ENCODE peak calls at places on chromosomes 6 and 20, in seven cellular contexts. One of them, this sample, is unnamed.

GRCh38 chr6:84066536-84066935 is 33.0 kb downstream of the MRAP2 start:
- DNase-seq in thoracic aorta: no peak
- DNase-seq in tibial artery: no peak
- DNase-seq in transverse colon: no peak
- DNase-seq in colonic mucosa: no peak
- DNase-seq in upper lobe of left lung: no peak
- DNase-seq in fibroblast of pulmonary artery: no peak
- DNase-seq in this sample: no peak

GRCh38 chr6:163355471-163355991 is 59.0 kb upstream of the QKI start:
- DNase-seq in transverse colon: no peak
- DNase-seq in thoracic aorta: no peak
- DNase-seq in upper lobe of left lung: peak
- DNase-seq in fibroblast of pulmonary artery: peak
- DNase-seq in tibial artery: peak
- DNase-seq in colonic mucosa: peak
- DNase-seq in this sample: peak

GRCh38 chr20:25484911-25485511 is 77.5 kb downstream of the GINS1 start:
- DNase-seq in colonic mucosa: no peak
- DNase-seq in thoracic aorta: no peak
- DNase-seq in tibial artery: no peak
- DNase-seq in fibroblast of pulmonary artery: peak
- DNase-seq in upper lobe of left lung: no peak
- DNase-seq in transverse colon: no peak
- DNase-seq in this sample: no peak

GRCh38 chr20:37912874-37913273 is 9.9 kb downstream of the VSTM2L start:
- DNase-seq in tibial artery: no peak
- DNase-seq in thoracic aorta: no peak
- DNase-seq in transverse colon: no peak
- DNase-seq in upper lobe of left lung: no peak
- DNase-seq in fibroblast of pulmonary artery: no peak
- DNase-seq in colonic mucosa: no peak
- DNase-seq in this sample: no peak

GRCh38 chr6:6191476-6191875 is 129.0 kb downstream of the F13A1 start:
- DNase-seq in colonic mucosa: no peak
- DNase-seq in fibroblast of pulmonary artery: no peak
- DNase-seq in upper lobe of left lung: no peak
- DNase-seq in transverse colon: no peak
- DNase-seq in thoracic aorta: no peak
- DNase-seq in tibial artery: no peak
- DNase-seq in this sample: no peak

GRCh38 chr20:14997791-14998190 is 660.4 kb upstream of the FLRT3 start:
- DNase-seq in fibroblast of pulmonary artery: peak
- DNase-seq in transverse colon: no peak
- DNase-seq in upper lobe of left lung: no peak
- DNase-seq in colonic mucosa: no peak
- DNase-seq in thoracic aorta: no peak
- DNase-seq in tibial artery: no peak
- DNase-seq in this sample: peak

GRCh38 chr6:149529650-149530049 is 16.2 kb downstream of the PPIL4 start:
- DNase-seq in upper lobe of left lung: no peak
- DNase-seq in tibial artery: no peak
- DNase-seq in transverse colon: no peak
- DNase-seq in fibroblast of pulmonary artery: no peak
- DNase-seq in colonic mucosa: no peak
- DNase-seq in thoracic aorta: no peak
- DNase-seq in this sample: no peak

GRCh38 chr20:37902504-37903313 is at the start of gene VSTM2L:
- DNase-seq in colonic mucosa: no peak
- DNase-seq in transverse colon: peak
- DNase-seq in thoracic aorta: no peak
- DNase-seq in tibial artery: no peak
- DNase-seq in fibroblast of pulmonary artery: peak
- DNase-seq in upper lobe of left lung: no peak
- DNase-seq in this sample: peak

GRCh38 chr6:75402296-75402695 is 91.3 kb downstream of the FILIP1 start:
- DNase-seq in thoracic aorta: peak
- DNase-seq in fibroblast of pulmonary artery: peak
- DNase-seq in colonic mucosa: no peak
- DNase-seq in transverse colon: no peak
- DNase-seq in upper lobe of left lung: peak
- DNase-seq in tibial artery: peak
- DNase-seq in this sample: no peak

GRCh38 chr6:44478591-44479254 is 91.2 kb downstream of the CDC5L start:
- DNase-seq in thoracic aorta: no peak
- DNase-seq in fibroblast of pulmonary artery: no peak
- DNase-seq in colonic mucosa: no peak
- DNase-seq in upper lobe of left lung: no peak
- DNase-seq in tibial artery: no peak
- DNase-seq in transverse colon: no peak
- DNase-seq in this sample: no peak

GRCh38 chr6:190596-191395 is 101.5 kb upstream of the DUSP22 start:
- DNase-seq in upper lobe of left lung: no peak
- DNase-seq in thoracic aorta: no peak
- DNase-seq in transverse colon: no peak
- DNase-seq in fibroblast of pulmonary artery: no peak
- DNase-seq in colonic mucosa: no peak
- DNase-seq in tibial artery: no peak
- DNase-seq in this sample: no peak

GRCh38 chr20:25012616-25013189 is 20.2 kb upstream of the APMAP start:
- DNase-seq in fibroblast of pulmonary artery: no peak
- DNase-seq in thoracic aorta: no peak
- DNase-seq in colonic mucosa: no peak
- DNase-seq in upper lobe of left lung: peak
- DNase-seq in transverse colon: no peak
- DNase-seq in tibial artery: peak
- DNase-seq in this sample: no peak

GRCh38 chr20:48425776-48426175 is 402.0 kb downstream of the PREX1 start:
- DNase-seq in transverse colon: no peak
- DNase-seq in colonic mucosa: no peak
- DNase-seq in upper lobe of left lung: no peak
- DNase-seq in fibroblast of pulmonary artery: no peak
- DNase-seq in thoracic aorta: no peak
- DNase-seq in tibial artery: no peak
- DNase-seq in this sample: no peak

GRCh38 chr6:42761287-42762067 is 15.6 kb upstream of the TBCC start:
- DNase-seq in thoracic aorta: no peak
- DNase-seq in colonic mucosa: no peak
- DNase-seq in upper lobe of left lung: no peak
- DNase-seq in fibroblast of pulmonary artery: no peak
- DNase-seq in transverse colon: no peak
- DNase-seq in tibial artery: no peak
- DNase-seq in this sample: no peak

GRCh38 chr6:10180138-10181074 is 234.5 kb downstream of the TFAP2A start:
- DNase-seq in fibroblast of pulmonary artery: no peak
- DNase-seq in colonic mucosa: no peak
- DNase-seq in thoracic aorta: no peak
- DNase-seq in upper lobe of left lung: no peak
- DNase-seq in tibial artery: no peak
- DNase-seq in transverse colon: no peak
- DNase-seq in this sample: no peak

GRCh38 chr6:158938811-158939254 is 61.2 kb downstream of the RSPH3 start:
- DNase-seq in upper lobe of left lung: no peak
- DNase-seq in transverse colon: peak
- DNase-seq in fibroblast of pulmonary artery: no peak
- DNase-seq in thoracic aorta: no peak
- DNase-seq in tibial artery: no peak
- DNase-seq in colonic mucosa: peak
- DNase-seq in this sample: peak

DNA sequence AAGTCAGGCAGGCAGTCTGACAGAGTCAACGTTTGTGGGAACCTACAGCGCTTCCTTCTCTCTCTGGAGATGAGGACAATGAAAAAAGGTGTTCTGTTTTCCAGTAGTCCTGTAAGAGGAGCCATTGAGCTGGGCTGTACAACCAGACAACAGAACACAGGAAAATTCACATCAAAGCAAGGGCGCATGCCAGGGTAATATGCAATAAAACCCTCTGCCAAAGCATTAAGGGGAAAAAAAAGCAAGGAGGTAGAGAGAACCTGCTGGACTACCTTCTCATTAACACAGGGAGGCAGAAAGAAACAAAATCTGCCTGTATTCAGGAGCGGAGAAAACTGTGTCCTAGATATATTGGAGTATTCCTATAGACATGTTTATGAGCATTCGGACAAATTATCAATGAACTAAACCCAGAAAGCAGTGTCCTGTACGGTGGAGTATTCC is 1.3 kb downstream of the RNF24 start:
- DNase-seq in colonic mucosa: peak
- DNase-seq in upper lobe of left lung: peak
- DNase-seq in thoracic aorta: no peak
- DNase-seq in fibroblast of pulmonary artery: peak
- DNase-seq in tibial artery: no peak
- DNase-seq in transverse colon: peak
- DNase-seq in this sample: peak
- H3K4me3 ChIP-seq in colonic mucosa: peak
- H3K4me3 ChIP-seq in upper lobe of left lung: peak
- H3K4me3 ChIP-seq in thoracic aorta: peak
- H3K4me3 ChIP-seq in fibroblast of pulmonary artery: peak
- H3K4me3 ChIP-seq in tibial artery: peak
- H3K4me3 ChIP-seq in transverse colon: no peak
- H3K4me3 ChIP-seq in this sample: peak

GRCh38 chr6:63926950-63927349 is 291.3 kb downstream of the PHF3 start:
- DNase-seq in transverse colon: no peak
- DNase-seq in fibroblast of pulmonary artery: no peak
- DNase-seq in colonic mucosa: no peak
- DNase-seq in upper lobe of left lung: no peak
- DNase-seq in tibial artery: no peak
- DNase-seq in thoracic aorta: no peak
- DNase-seq in this sample: peak

GRCh38 chr6:63919556-63920110 is 284.0 kb downstream of the PHF3 start:
- DNase-seq in transverse colon: no peak
- DNase-seq in upper lobe of left lung: no peak
- DNase-seq in fibroblast of pulmonary artery: peak
- DNase-seq in colonic mucosa: no peak
- DNase-seq in thoracic aorta: no peak
- DNase-seq in tibial artery: no peak
- DNase-seq in this sample: no peak

GRCh38 chr6:63926258-63926657 is 290.7 kb downstream of the PHF3 start:
- DNase-seq in tibial artery: no peak
- DNase-seq in thoracic aorta: no peak
- DNase-seq in upper lobe of left lung: no peak
- DNase-seq in fibroblast of pulmonary artery: no peak
- DNase-seq in transverse colon: no peak
- DNase-seq in colonic mucosa: no peak
- DNase-seq in this sample: no peak

GRCh38 chr6:63927538-63927937 is 291.9 kb downstream of the PHF3 start:
- DNase-seq in transverse colon: no peak
- DNase-seq in fibroblast of pulmonary artery: no peak
- DNase-seq in tibial artery: no peak
- DNase-seq in thoracic aorta: no peak
- DNase-seq in colonic mucosa: no peak
- DNase-seq in upper lobe of left lung: no peak
- DNase-seq in this sample: peak

DNA sequence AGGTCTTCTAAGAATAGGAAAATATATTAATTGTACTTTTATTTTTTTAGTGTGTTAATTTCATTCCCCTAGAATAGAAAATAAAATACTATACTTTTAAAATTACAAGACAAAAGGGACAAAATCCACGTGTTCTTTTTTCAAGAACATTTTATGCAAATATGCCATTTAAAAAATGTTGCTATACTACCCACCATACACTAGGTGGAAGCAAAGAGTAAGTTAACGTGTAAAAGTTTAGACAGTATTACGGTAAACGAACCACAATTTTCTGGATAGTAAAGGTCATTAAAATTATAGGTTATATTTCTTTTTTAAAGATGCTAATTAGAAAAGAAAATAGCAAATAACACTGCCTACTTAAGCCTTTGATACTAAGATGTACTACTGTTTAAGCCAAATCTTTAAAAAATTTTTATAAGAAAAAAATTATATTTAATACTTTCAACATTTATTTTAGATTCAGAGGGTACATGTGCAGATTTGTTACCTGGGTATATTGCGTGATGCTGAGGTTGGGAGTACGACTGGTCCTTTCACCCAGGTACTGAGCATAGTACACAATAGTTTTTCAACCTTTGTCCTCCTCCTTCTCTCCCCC is 287.6 kb downstream of the PHF3 start:
- DNase-seq in thoracic aorta: no peak
- DNase-seq in tibial artery: no peak
- DNase-seq in colonic mucosa: no peak
- DNase-seq in upper lobe of left lung: no peak
- DNase-seq in transverse colon: no peak
- DNase-seq in fibroblast of pulmonary artery: peak
- DNase-seq in this sample: peak
- TF ChIP-seq CTCF in thoracic aorta: peak
- TF ChIP-seq CTCF in tibial artery: peak
- TF ChIP-seq CTCF in colonic mucosa: peak
- TF ChIP-seq CTCF in upper lobe of left lung: no peak
- TF ChIP-seq CTCF in transverse colon: peak
- TF ChIP-seq CTCF in fibroblast of pulmonary artery: peak
- TF ChIP-seq CTCF in this sample: peak

DNA sequence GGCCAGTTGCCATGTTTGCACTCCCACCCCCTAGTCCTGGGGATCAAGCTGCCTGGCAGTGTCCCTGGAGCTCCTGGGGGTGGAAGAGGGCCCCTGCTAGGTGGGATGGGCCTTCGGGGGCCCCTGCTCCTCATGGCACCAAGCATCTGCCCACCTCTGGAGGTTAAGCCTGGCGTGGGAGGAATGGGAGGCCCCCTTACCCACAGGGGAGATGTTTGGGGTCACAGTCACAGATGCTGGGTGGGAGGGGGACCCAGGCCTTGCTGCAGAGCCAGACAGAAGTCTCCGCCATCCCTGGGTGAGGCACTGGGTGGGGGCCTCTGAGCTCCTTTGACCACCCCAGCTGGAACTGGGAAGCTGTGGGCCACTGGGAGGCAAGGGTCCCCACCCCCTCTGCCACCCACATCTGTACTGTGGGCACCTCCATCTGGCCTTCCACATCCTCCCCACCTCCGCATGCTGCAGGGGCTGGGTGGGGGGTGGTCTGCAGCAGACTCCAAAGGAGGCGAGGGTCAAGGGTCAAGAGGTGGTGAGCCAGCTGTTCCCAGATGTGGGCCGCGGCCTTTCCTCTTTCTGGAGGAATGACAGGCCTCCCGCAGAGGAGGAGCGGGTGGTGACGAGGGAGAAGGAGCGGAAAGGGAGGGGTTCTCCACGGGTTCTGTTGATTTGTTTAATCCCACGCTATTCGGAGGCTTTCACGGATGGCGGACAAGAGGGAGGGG is 41.5 kb downstream of the YTHDF1 start:
- DNase-seq in colonic mucosa: no peak
- DNase-seq in fibroblast of pulmonary artery: no peak
- DNase-seq in upper lobe of left lung: no peak
- DNase-seq in thoracic aorta: no peak
- DNase-seq in tibial artery: no peak
- DNase-seq in transverse colon: no peak
- DNase-seq in this sample: no peak
- H3K4me3 ChIP-seq in colonic mucosa: no peak
- H3K4me3 ChIP-seq in fibroblast of pulmonary artery: no peak
- H3K4me3 ChIP-seq in upper lobe of left lung: no peak
- H3K4me3 ChIP-seq in thoracic aorta: no peak
- H3K4me3 ChIP-seq in tibial artery: no peak
- H3K4me3 ChIP-seq in transverse colon: no peak
- H3K4me3 ChIP-seq in this sample: no peak

DNA sequence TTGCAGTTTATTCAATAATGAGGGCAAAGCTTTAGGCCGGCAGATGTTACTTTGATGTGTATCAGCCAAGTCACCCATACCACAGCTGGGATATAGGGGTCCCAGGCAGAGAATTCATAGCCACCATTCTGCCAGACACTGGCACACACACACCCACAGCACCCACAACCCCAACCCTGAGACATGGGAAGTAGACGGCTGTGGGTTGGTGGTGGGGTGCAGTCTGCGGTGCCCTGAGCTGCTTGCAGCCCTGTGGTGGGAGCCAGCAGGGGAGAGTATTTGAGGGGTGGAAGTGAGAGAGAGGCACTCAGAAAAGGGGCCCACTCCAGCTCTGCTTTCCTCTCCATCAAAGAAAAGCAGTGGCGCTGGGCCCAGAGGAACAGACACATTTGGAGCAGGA is 125.3 kb downstream of the FOXO3 start:
- DNase-seq in colonic mucosa: no peak
- DNase-seq in upper lobe of left lung: no peak
- DNase-seq in tibial artery: no peak
- DNase-seq in fibroblast of pulmonary artery: no peak
- DNase-seq in transverse colon: no peak
- DNase-seq in thoracic aorta: no peak
- DNase-seq in this sample: no peak
- TF ChIP-seq CTCF in colonic mucosa: no peak
- TF ChIP-seq CTCF in upper lobe of left lung: no peak
- TF ChIP-seq CTCF in tibial artery: no peak
- TF ChIP-seq CTCF in fibroblast of pulmonary artery: no peak
- TF ChIP-seq CTCF in transverse colon: no peak
- TF ChIP-seq CTCF in thoracic aorta: no peak
- TF ChIP-seq CTCF in this sample: no peak

This sample was measured in fibroblast of villous mesenchyme.